ENCODE peak calls at places on chromosome 11, in six cellular contexts. N is K562, A is SK-N-SH, Q is H1, V is GM12878, U is HepG2. M is an unnamed sample.

GRCh38 chr11:73414977-73415492 is 38.8 kb downstream of the RELT start:
- DNase-seq in U (no peak), A (no peak), Q (no peak), N (no peak), V (peak), M (no peak)

GRCh38 chr11:59247535-59248227 is 35.0 kb upstream of the MPEG1 start:
- DNase-seq in V (no peak), U (no peak), N (no peak), A (no peak), Q (no peak), M (peak)

GRCh38 chr11:66616379-66617147 is at the start of gene RBM14:
- DNase-seq in N (peak), V (peak), Q (peak), U (peak), A (peak), M (peak)

GRCh38 chr11:19055016-19055415 is 5.5 kb downstream of the MRGPRX2 start:
- DNase-seq in A (no peak), Q (no peak), N (no peak), U (no peak), V (no peak), M (no peak)

GRCh38 chr11:102110761-102111010 is 439 bp downstream of the YAP1 start:
- DNase-seq in V (no peak), N (no peak), A (no peak), Q (no peak), U (no peak), M (no peak)

GRCh38 chr11:94809251-94809650 is 41.1 kb downstream of the AMOTL1 start:
- DNase-seq in V (no peak), A (no peak), U (no peak), N (no peak), Q (no peak), M (no peak)

GRCh38 chr11:1339066-1339675 is 29.7 kb upstream of the TOLLIP start:
- DNase-seq in Q (no peak), V (no peak), U (no peak), N (no peak), A (no peak), M (no peak)

GRCh38 chr11:11243790-11244469 is 109.1 kb downstream of the CSNK2A3 start:
- DNase-seq in N (peak), V (no peak), A (peak), Q (peak), U (no peak), M (no peak)

GRCh38 chr11:96337541-96338530 is 5.2 kb downstream of the MAML2 start:
- DNase-seq in N (peak), Q (no peak), A (no peak), U (no peak), V (no peak), M (no peak)

GRCh38 chr11:134468796-134469195 is 56.8 kb upstream of the B3GAT1 start:
- DNase-seq in U (no peak), N (no peak), A (no peak), V (no peak), Q (no peak), M (no peak)

DNA sequence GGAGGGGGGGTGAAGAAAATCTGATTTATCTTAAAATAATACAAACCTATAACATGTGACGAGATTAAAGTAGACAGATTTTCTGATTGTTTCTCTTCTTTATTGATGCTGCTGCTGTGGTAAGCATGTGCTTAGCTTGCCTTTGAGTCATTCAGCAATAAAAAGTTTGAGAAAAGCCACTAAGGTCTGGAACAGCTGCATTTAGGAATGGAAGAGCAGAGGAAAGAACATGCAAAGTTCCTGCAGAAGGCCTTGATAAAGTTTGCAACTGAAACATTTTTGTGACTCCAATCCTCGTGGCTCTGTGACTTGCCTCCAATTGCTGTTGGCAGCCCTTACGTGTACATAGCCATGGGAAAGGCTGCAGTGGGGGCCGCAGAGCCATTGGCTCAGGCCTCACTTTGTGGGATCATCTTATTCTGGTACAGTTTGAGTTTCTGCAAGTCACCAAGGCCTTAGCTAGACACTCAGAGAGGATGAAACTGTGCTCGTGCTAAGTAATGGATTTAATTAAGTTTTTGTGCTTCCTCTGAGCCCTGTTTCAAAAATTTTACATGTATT is 370.2 kb downstream of the AASDHPPT start:
- DNase-seq in A (no peak), Q (no peak), N (no peak), V (no peak), U (no peak), M (no peak)
- TF ChIP-seq GABPA in A (no peak), Q (no peak), N (no peak), V (no peak), U (no peak), M (no peak)

DNA sequence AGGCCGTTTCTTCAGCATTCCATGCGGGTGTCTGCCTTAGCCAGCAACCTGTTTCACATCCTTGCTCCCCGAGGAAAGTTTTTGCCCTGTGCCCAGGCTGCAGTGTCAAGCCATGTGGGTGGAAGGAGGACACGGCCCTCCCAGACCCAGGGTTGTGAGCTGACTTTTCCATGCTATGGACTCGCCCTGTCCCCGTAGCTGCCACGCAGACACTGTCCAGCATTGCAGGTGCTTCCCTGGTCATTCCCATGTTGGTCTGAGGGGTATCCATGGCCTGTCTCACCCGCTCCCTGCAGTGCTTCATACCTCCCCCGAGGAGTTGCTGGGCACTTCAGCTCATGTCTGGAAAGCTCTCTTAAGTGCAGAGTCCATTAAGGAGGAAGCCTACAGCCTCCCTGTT is 2.9 kb downstream of the DAGLA start:
- DNase-seq in V (no peak), Q (no peak), U (no peak), A (peak), N (no peak), M (no peak)
- H3K4me3 ChIP-seq in V (no peak), Q (no peak), U (peak), A (no peak), N (no peak), M (no peak)

GRCh38 chr11:85787809-85788805 is 22.8 kb downstream of the SYTL2 start:
- DNase-seq in V (no peak), A (no peak), U (peak), N (no peak), Q (no peak), M (no peak)
- H3K27ac ChIP-seq in V (no peak), A (no peak), U (no peak), N (no peak), Q (no peak), M (no peak)

DNA sequence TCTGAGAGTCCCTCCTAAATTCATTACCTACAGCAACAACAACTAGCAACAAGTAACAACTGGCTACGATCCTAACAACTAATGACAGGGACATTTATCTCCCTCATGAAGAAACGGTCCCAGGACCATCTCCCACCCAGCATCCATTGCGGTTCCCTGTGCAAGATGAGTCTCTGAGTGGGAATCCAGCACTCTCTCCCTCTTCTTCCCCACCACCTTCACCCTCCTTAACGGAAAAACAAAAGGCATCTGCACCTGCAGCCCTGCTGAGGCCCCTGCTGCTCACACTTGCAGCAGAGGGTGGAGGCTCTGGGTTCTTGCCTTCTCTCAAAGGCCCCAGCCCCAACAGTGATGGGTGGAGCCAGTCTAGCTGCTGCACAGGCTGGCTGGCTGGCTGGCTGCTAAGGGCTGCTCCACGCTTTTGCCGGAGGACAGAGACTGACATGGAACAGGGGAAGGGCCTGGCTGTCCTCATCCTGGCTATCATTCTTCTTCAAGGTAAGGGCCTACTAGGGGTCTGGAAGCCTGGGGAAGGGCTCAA is at the start of gene CD3G:
- DNase-seq in V (no peak), N (no peak), Q (no peak), A (no peak), U (no peak), M (no peak)
- TF ChIP-seq GABPA in V (no peak), N (no peak), Q (no peak), A (no peak), U (no peak), M (no peak)

DNA sequence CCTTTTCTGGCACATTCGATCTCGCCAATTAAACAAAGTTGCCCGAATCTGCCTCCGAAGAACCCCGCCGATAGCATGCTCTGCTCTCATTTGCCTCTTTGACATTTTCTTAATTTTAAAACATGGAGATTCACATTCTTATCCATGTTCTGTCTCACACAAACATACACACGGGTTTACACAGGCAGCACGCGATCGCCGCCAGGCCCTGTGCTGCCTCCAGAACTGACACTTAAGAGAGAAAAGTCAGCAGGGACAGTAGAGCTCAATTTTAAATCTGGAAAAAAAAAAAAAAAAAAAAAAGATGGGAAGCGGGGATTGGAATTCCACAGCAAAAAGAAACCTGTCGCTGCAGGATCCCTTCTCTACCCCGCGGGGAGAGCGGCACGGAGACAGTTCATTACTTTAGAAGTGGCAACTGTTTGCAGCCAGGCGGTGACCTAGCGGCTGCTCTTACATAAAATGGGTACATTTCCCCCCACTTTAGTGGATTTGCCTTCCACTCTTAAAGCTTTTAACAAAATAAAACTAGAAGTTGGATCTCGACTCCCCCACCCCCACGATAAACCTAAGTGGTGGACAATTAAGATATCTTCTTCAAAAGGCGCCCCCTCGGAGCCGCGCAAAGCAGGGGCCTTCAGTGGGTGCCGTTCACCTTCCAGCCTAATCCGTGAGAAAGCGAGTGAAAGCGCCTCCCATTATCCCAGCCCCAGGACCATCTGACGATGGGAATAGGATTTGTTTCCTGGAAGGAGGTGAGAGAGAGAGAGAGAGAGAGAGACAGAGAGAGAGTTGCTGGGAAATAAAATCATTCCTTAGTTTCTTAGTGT is 13.7 kb downstream of the PAX6 start:
- DNase-seq in A (no peak), U (no peak), Q (no peak), N (no peak), V (no peak), M (no peak)
- H3K4me3 ChIP-seq in A (no peak), U (no peak), Q (peak), N (no peak), V (no peak), M (no peak)

GRCh38 chr11:8793114-8793777 is 110.7 kb downstream of the RPL27A start:
- DNase-seq in A (no peak), V (no peak), U (peak), N (no peak), Q (no peak), M (peak)

GRCh38 chr11:8790964-8791363 is 108.4 kb downstream of the RPL27A start:
- DNase-seq in Q (no peak), N (no peak), A (no peak), V (no peak), U (no peak), M (no peak)

GRCh38 chr11:8794126-8794525 is 111.5 kb downstream of the RPL27A start:
- DNase-seq in V (no peak), U (no peak), Q (no peak), A (no peak), N (no peak), M (no peak)

GRCh38 chr11:8794677-8795103 is 112.1 kb downstream of the RPL27A start:
- DNase-seq in N (peak), U (peak), V (no peak), A (no peak), Q (no peak), M (no peak)

GRCh38 chr11:8792636-8793035 is 110.0 kb downstream of the RPL27A start:
- DNase-seq in U (no peak), N (no peak), V (no peak), Q (no peak), A (no peak), M (no peak)
- H3K27ac ChIP-seq in U (no peak), N (no peak), V (no peak), Q (no peak), A (no peak), M (peak)

DNA sequence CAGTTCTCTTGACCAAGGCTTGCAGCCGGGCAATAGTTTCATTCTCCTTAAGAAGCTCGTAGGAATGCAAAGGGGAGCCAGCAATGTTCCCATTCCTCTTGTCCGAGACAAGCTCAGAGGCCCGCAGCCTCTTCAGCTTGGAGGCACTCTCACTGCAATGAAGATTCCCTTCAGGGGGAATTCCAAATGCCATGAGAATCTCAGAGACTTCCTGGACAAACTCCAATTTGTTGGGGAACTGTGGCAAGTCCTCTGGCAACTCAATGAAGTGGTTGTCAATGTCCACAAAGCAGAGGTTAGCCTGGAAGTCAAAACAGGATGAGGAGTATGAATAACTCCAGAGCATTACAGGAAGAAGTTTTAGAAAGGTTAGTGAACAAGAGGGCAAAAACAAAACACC is 84.4 kb downstream of the DENND5A start:
- DNase-seq in N (no peak), V (no peak), Q (no peak), U (no peak), A (no peak), M (no peak)
- TF ChIP-seq GABPA in N (no peak), V (no peak), Q (no peak), U (no peak), A (no peak), M (no peak)